ENCODE peak calls at places on chromosomes 12 and 14, in nine cellular contexts. X, I, Z, D, B, T, P, Y and Q are unnamed samples.

GRCh38 chr12:11486623-11487444 is 91.5 kb upstream of the PRB2 start:
- DNase-seq in X (peak; percentile 93), I (peak; percentile 84), Z (peak; percentile 51), D (peak; percentile 77), B (peak; percentile 80), T (peak; percentile 62), P (peak; percentile 79), Y (peak; percentile 97), Q (peak; percentile 81)

GRCh38 chr14:104142136-104143041 is 4.0 kb downstream of the KIF26A start:
- DNase-seq in X (no peak), I (peak; percentile 10), Z (no peak), D (no peak), B (peak; percentile 15), T (no peak), P (no peak), Y (no peak), Q (no peak)

GRCh38 chr14:31726337-31726736 is 165.1 kb downstream of the NUBPL start:
- DNase-seq in X (no peak), I (no peak), Z (no peak), D (no peak), B (no peak), T (no peak), P (no peak), Y (no peak), Q (no peak)

GRCh38 chr14:79091381-79091963 is 921.3 kb downstream of the NRXN3 start:
- DNase-seq in X (peak; percentile 22), I (no peak), Z (no peak), D (no peak), B (no peak), T (no peak), P (no peak), Y (no peak), Q (no peak)

GRCh38 chr12:121581681-121582439 is 1.0 kb upstream of the KDM2B start:
- DNase-seq in X (no peak), I (peak; percentile 42), Z (no peak), D (peak; percentile 30), B (no peak), T (no peak), P (peak; percentile 39), Y (peak; percentile 83), Q (no peak)

GRCh38 chr12:106633451-106633823 is 50.6 kb downstream of the RFX4 start:
- DNase-seq in X (no peak), I (no peak), Z (no peak), D (no peak), B (no peak), T (peak; percentile 31), P (no peak), Y (no peak), Q (no peak)

GRCh38 chr12:127636881-127637280 is 630.1 kb upstream of the TMEM132C start:
- DNase-seq in X (no peak), I (no peak), Z (no peak), D (no peak), B (no peak), T (no peak), P (no peak), Y (no peak), Q (no peak)

GRCh38 chr14:76768201-76768656 is 7.0 kb downstream of the VASH1 start:
- DNase-seq in X (peak; percentile 84), I (peak; percentile 31), Z (peak; percentile 71), D (peak; percentile 47), B (peak; percentile 79), T (no peak), P (peak; percentile 84), Y (no peak), Q (peak; percentile 90)

GRCh38 chr12:10214877-10215267 is 2.2 kb downstream of the GABARAPL1 start:
- DNase-seq in X (no peak), I (no peak), Z (no peak), D (no peak), B (no peak), T (no peak), P (no peak), Y (peak; percentile 26), Q (no peak)